ENCODE peak calls at places on chromosomes 16 and 17, in eight cellular contexts. I is lower leg skin, Q is body of pancreas, F is tibial nerve, L is thoracic aorta, O is stomach, R is mucosa of descending colon, H is brain microvascular endothelial cell. D is an unnamed sample.

GRCh38 chr16:7590934-7591333 is 258.3 kb downstream of the RBFOX1 start:
- DNase-seq in I (no peak), Q (no peak), F (no peak), L (no peak), O (no peak), R (no peak), H (no peak), D (no peak)

GRCh38 chr16:81210807-81211206 is 27.7 kb upstream of the BCO1 start:
- DNase-seq in I (no peak), Q (no peak), F (no peak), L (no peak), O (no peak), R (no peak), H (no peak), D (no peak)

GRCh38 chr17:4708436-4708835 is 2.0 kb upstream of the ARRB2 start:
- DNase-seq in I (no peak), Q (peak; percentile 39), F (no peak), L (no peak), O (no peak), R (no peak), H (no peak), D (no peak)

GRCh38 chr16:50741225-50741807 is 570 bp upstream of the CYLD start:
- DNase-seq in I (peak; percentile 87), Q (no peak), F (no peak), L (no peak), O (no peak), R (peak; percentile 55), H (no peak), D (no peak)

GRCh38 chr17:41647038-41647813 is 22.9 kb upstream of the KRT17 start:
- DNase-seq in I (no peak), Q (no peak), F (no peak), L (no peak), O (no peak), R (peak; percentile 53), H (no peak), D (no peak)

GRCh38 chr16:71846443-71846842 is 667 bp downstream of the ATXN1L start:
- DNase-seq in I (no peak), Q (no peak), F (no peak), L (no peak), O (no peak), R (peak; percentile 39), H (peak; percentile 2), D (no peak)

GRCh38 chr17:57170866-57171265 is 85.5 kb upstream of the MSI2 start:
- DNase-seq in I (no peak), Q (no peak), F (no peak), L (no peak), O (no peak), R (no peak), H (no peak), D (no peak)

GRCh38 chr17:59254742-59255141 is 34.4 kb downstream of the GDPD1 start:
- DNase-seq in I (no peak), Q (no peak), F (no peak), L (no peak), O (no peak), R (no peak), H (no peak), D (no peak)

GRCh38 chr16:65079549-65079948 is 42.3 kb downstream of the CDH11 start:
- DNase-seq in I (no peak), Q (no peak), F (no peak), L (no peak), O (no peak), R (no peak), H (no peak), D (no peak)

GRCh38 chr17:33436321-33436720 is 143.2 kb upstream of the ASIC2 start:
- DNase-seq in I (no peak), Q (no peak), F (no peak), L (no peak), O (no peak), R (no peak), H (peak; percentile 13), D (no peak)

GRCh38 chr17:10099051-10099571 is 99.3 kb downstream of the GAS7 start:
- DNase-seq in I (peak; percentile 87), Q (no peak), F (no peak), L (no peak), O (no peak), R (no peak), H (no peak), D (no peak)

GRCh38 chr17:41678411-41678906 is 10.2 kb upstream of the EIF1 start:
- DNase-seq in I (no peak), Q (no peak), F (no peak), L (no peak), O (no peak), R (no peak), H (no peak), D (no peak)

DNA sequence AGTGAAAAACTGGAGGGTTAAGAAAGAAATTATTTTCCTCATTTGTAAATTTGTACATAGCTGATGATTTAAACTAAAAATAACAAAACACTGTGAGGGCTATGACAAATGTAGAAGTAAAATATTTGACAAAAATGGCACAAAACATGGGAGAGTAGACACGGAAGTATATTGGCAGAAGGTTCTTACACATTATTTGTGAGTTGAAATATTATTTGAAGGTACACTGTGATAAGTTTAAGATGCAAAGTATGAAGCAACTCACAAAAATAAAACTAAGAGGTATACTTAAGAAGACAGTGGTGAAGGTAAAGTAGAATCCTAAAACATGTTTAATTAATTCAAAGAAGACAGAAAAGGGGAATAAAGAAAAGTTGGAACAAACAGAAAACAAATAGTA is 34.6 kb downstream of the BRIP1 start:
- DNase-seq in I (no peak), Q (no peak), F (no peak), L (no peak), O (no peak), R (no peak), H (no peak), D (no peak)
- TF ChIP-seq CTCF in I (no peak), Q (no peak), F (no peak), L (no peak), O (no peak), R (no peak), H (no peak), D (no peak)

GRCh38 chr16:55698331-55698730 is 42.5 kb downstream of the SLC6A2 start:
- DNase-seq in I (peak; percentile 37), Q (no peak), F (no peak), L (no peak), O (no peak), R (no peak), H (no peak), D (no peak)

GRCh38 chr16:55697867-55698266 is 42.1 kb downstream of the SLC6A2 start:
- DNase-seq in I (no peak), Q (no peak), F (no peak), L (no peak), O (no peak), R (no peak), H (no peak), D (no peak)

GRCh38 chr16:55700961-55701360 is 45.2 kb downstream of the SLC6A2 start:
- DNase-seq in I (no peak), Q (no peak), F (no peak), L (no peak), O (no peak), R (no peak), H (no peak), D (no peak)

GRCh38 chr16:55700067-55700466 is 44.3 kb downstream of the SLC6A2 start:
- DNase-seq in I (peak; percentile 50), Q (no peak), F (no peak), L (no peak), O (no peak), R (no peak), H (no peak), D (no peak)

DNA sequence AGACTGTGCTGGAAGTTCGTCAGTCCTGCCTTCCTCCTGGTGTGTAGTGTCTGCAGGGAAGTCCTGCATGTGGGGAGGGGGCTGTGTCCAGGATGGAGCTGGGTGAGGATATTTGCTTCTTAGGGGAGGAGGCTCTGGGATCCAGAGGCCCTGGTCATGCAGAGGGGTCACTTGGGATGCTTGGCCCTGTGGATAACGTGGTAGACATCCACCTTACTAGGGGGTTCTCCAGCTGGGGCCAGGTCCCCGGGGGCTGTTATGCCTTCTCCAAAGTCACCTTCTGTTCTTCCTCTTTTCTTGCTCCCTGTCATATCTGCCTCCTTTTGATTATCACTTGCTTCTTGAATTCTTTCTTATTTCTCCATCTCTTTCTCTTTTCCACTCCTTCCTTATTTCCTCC is 43.8 kb downstream of the SLC6A2 start:
- DNase-seq in I (peak; percentile 72), Q (no peak), F (no peak), L (no peak), O (no peak), R (no peak), H (no peak), D (no peak)
- TF ChIP-seq CTCF in I (no peak), Q (no peak), F (no peak), L (no peak), O (no peak), R (no peak), H (no peak), D (no peak)

GRCh38 chr17:43710101-43710500 is 48.4 kb upstream of the MEOX1 start:
- DNase-seq in I (no peak), Q (no peak), F (no peak), L (no peak), O (no peak), R (no peak), H (no peak), D (no peak)

GRCh38 chr17:43714338-43715149 is 44.0 kb downstream of the SOST start:
- DNase-seq in I (no peak), Q (no peak), F (no peak), L (no peak), O (no peak), R (no peak), H (no peak), D (no peak)

GRCh38 chr17:43712397-43712796 is 46.2 kb downstream of the SOST start:
- DNase-seq in I (no peak), Q (no peak), F (no peak), L (no peak), O (no peak), R (no peak), H (no peak), D (no peak)

GRCh38 chr17:43717913-43718312 is 40.7 kb downstream of the SOST start:
- DNase-seq in I (no peak), Q (no peak), F (no peak), L (no peak), O (no peak), R (no peak), H (no peak), D (no peak)

DNA sequence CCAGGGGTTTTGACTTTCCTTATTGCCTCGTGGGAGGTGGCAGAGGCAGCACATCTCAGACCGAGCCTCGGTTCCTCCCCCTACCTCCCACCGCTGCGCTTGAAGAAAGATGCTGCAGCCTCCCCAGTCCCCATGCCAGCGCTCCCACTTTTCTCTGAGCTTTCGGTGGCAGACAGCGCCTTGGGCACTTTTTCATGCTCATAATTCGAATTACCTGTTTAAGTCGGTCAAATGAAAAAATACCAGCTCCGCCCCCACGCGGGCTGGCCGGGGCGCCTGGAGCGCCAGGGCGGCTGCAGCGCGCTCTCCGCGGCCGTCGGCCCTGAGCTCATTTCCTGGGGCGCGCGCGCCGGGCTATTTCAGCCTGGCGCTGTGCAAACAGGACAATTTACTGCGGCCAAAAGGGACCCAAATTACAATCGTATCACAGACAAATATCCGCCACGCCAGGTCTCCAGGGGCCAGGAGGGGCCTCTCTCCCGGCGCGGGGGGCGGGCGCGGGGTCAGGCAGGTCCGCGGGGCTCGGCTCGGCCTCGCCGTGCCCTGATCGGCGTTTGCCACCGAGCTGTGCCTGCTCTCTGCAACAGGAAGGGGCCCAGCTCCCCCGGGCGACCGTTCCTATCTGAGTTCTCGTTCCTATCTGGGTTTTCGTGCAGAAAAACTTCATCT is 45.0 kb downstream of the SOST start:
- DNase-seq in I (no peak), Q (peak; percentile 14), F (no peak), L (no peak), O (no peak), R (peak; percentile 31), H (no peak), D (no peak)
- TF ChIP-seq CTCF in I (no peak), Q (no peak), F (no peak), L (no peak), O (no peak), R (no peak), H (no peak), D (no peak)

GRCh38 chr16:27370318-27370717 is 31.7 kb upstream of the IL21R start:
- DNase-seq in I (no peak), Q (peak; percentile 6), F (no peak), L (no peak), O (no peak), R (no peak), H (no peak), D (no peak)
- TF ChIP-seq CTCF in I (no peak), Q (no peak), F (no peak), L (no peak), O (no peak), R (no peak), H (no peak), D (no peak)